ENCODE peak calls at places on chromosomes 16 and 17, in seven cellular contexts. P, I, C, T, G, N and H are unnamed samples.

GRCh38 chr17:19409509-19409908 is 1.5 kb upstream of the RNF112 start:
- DNase-seq in P (no peak), I (no peak), C (peak), T (no peak), G (no peak), N (peak), H (peak)

GRCh38 chr16:85421338-85422123 is 191.6 kb upstream of the GSE1 start:
- DNase-seq in P (no peak), I (no peak), C (no peak), T (peak), G (no peak), N (no peak), H (no peak)

GRCh38 chr17:77924757-77925336 is 33.7 kb upstream of the TNRC6C start:
- DNase-seq in P (no peak), I (no peak), C (no peak), T (peak), G (no peak), N (peak), H (no peak)

GRCh38 chr16:50326835-50327465 is 41.8 kb downstream of the BRD7 start:
- DNase-seq in P (no peak), I (no peak), C (no peak), T (no peak), G (peak), N (peak), H (no peak)

GRCh38 chr17:50212121-50212843 is 10.9 kb upstream of the COL1A1 start:
- DNase-seq in P (no peak), I (no peak), C (peak), T (no peak), G (no peak), N (no peak), H (no peak)

GRCh38 chr17:64622931-64623654 is 39.0 kb downstream of the SMURF2 start:
- DNase-seq in P (no peak), I (no peak), C (no peak), T (no peak), G (peak), N (peak), H (peak)

GRCh38 chr16:11583889-11584565 is 2.7 kb downstream of the LITAF start:
- DNase-seq in P (no peak), I (peak), C (no peak), T (no peak), G (peak), N (no peak), H (no peak)

GRCh38 chr16:15539197-15539596 is 103.8 kb downstream of the MARF1 start:
- DNase-seq in P (no peak), I (no peak), C (no peak), T (peak), G (no peak), N (no peak), H (no peak)

GRCh38 chr16:10312023-10312422 is 73.8 kb upstream of the ATF7IP2 start:
- DNase-seq in P (no peak), I (no peak), C (no peak), T (no peak), G (no peak), N (no peak), H (no peak)

GRCh38 chr16:75251280-75252048 is at the start of gene BCAR1:
- DNase-seq in P (peak), I (peak), C (peak), T (peak), G (peak), N (peak), H (peak)